ENCODE peak calls at places on chromosomes 7 and 10, in five cellular contexts. X is ACHN, L is choroid plexus epithelial cell, N is RPMI8226, U is DMS153. P is an unnamed sample.

GRCh38 chr7:79284226-79284625 is 169.2 kb downstream of the MAGI2 start:
- DNase-seq in X (no peak), L (no peak), N (no peak), U (no peak), P (no peak)

GRCh38 chr10:112280205-112280921 is 2.8 kb upstream of the TECTB start:
- DNase-seq in X (no peak), L (no peak), N (no peak), U (no peak), P (no peak)

GRCh38 chr7:26372738-26373137 is 81.1 kb downstream of the SNX10 start:
- DNase-seq in X (no peak), L (no peak), N (no peak), U (no peak), P (no peak)

GRCh38 chr10:94138391-94138790 is 144.7 kb downstream of the PLCE1 start:
- DNase-seq in X (no peak), L (peak; percentile 47), N (no peak), U (no peak), P (no peak)

GRCh38 chr7:151832656-151833055 is 44.3 kb downstream of the PRKAG2 start:
- DNase-seq in X (no peak), L (no peak), N (no peak), U (no peak), P (no peak)

GRCh38 chr10:114611617-114612016 is 46.5 kb downstream of the ABLIM1 start:
- DNase-seq in X (peak; percentile 64), L (no peak), N (no peak), U (no peak), P (no peak)

GRCh38 chr10:96370575-96371157 is 11.9 kb upstream of the OPALIN start:
- DNase-seq in X (peak; percentile 75), L (peak; percentile 60), N (peak; percentile 44), U (peak; percentile 4), P (peak; percentile 74)

GRCh38 chr10:17703706-17704105 is 48.3 kb upstream of the TMEM236 start:
- DNase-seq in X (no peak), L (no peak), N (no peak), U (no peak), P (no peak)

GRCh38 chr10:123367181-123367580 is 213.0 kb downstream of the BUB3 start:
- DNase-seq in X (no peak), L (no peak), N (no peak), U (no peak), P (no peak)

GRCh38 chr7:123748734-123749536 is at the start of gene WASL:
- DNase-seq in X (peak; percentile 96), L (peak; percentile 92), N (peak; percentile 96), U (peak; percentile 79), P (peak; percentile 96)

GRCh38 chr10:84375011-84375410 is 46.6 kb downstream of the CCSER2 start:
- DNase-seq in X (peak; percentile 65), L (peak; percentile 82), N (peak; percentile 46), U (peak; percentile 35), P (peak; percentile 63)

GRCh38 chr7:106493041-106493731 is 167.8 kb downstream of the CCDC71L start:
- DNase-seq in X (no peak), L (no peak), N (no peak), U (peak; percentile 81), P (no peak)

GRCh38 chr7:27179503-27180430 is 5.3 kb downstream of the HOXA11 start:
- DNase-seq in X (peak; percentile 93), L (peak; percentile 26), N (peak; percentile 58), U (peak; percentile 57), P (peak; percentile 84)

GRCh38 chr10:6114758-6115410 is 26.1 kb downstream of the RBM17 start:
- DNase-seq in X (peak; percentile 15), L (peak; percentile 32), N (no peak), U (no peak), P (no peak)

GRCh38 chr10:35643151-35643975 is 1.3 kb upstream of the FZD8 start:
- DNase-seq in X (peak; percentile 2), L (peak; percentile 76), N (peak; percentile 60), U (no peak), P (no peak)

GRCh38 chr10:11655839-11656238 is 44.4 kb upstream of the USP6NL start:
- DNase-seq in X (no peak), L (peak; percentile 54), N (no peak), U (no peak), P (no peak)

GRCh38 chr7:2517678-2518077 is 1.9 kb upstream of the LFNG start:
- DNase-seq in X (peak; percentile 62), L (peak; percentile 61), N (no peak), U (no peak), P (no peak)

GRCh38 chr10:90461437-90462155 is 396.2 kb downstream of the HTR7 start:
- DNase-seq in X (no peak), L (no peak), N (no peak), U (no peak), P (no peak)

GRCh38 chr10:51654918-51655317 is 44.5 kb downstream of the CSTF2T start:
- DNase-seq in X (no peak), L (no peak), N (no peak), U (no peak), P (no peak)

GRCh38 chr7:12244694-12245093 is 33.6 kb downstream of the TMEM106B start:
- DNase-seq in X (no peak), L (no peak), N (no peak), U (no peak), P (no peak)

GRCh38 chr10:87504667-87505365 is at the start of gene MINPP1:
- DNase-seq in X (peak; percentile 86), L (peak; percentile 82), N (peak; percentile 79), U (peak; percentile 59), P (peak; percentile 86)

GRCh38 chr7:55247466-55247865 is 117.7 kb upstream of the LANCL2 start:
- DNase-seq in X (no peak), L (peak; percentile 48), N (no peak), U (no peak), P (no peak)

GRCh38 chr10:59517961-59518360 is 155.6 kb upstream of the FAM13C start:
- DNase-seq in X (no peak), L (no peak), N (no peak), U (no peak), P (no peak)

GRCh38 chr10:22518167-22518724 is 172.9 kb downstream of the SPAG6 start:
- DNase-seq in X (no peak), L (no peak), N (no peak), U (no peak), P (no peak)

GRCh38 chr10:80405636-80406035 is 2.7 kb upstream of the PRXL2A start:
- DNase-seq in X (no peak), L (peak; percentile 84), N (no peak), U (no peak), P (no peak)

GRCh38 chr7:143318661-143319060 is 2.8 kb downstream of the CLCN1 start:
- DNase-seq in X (no peak), L (peak; percentile 88), N (no peak), U (no peak), P (no peak)

GRCh38 chr10:6581750-6582697 is 1.9 kb upstream of the PRKCQ start:
- DNase-seq in X (no peak), L (no peak), N (no peak), U (no peak), P (no peak)

GRCh38 chr7:100694196-100694745 is at the start of gene GIGYF1:
- DNase-seq in X (peak; percentile 80), L (peak; percentile 54), N (peak; percentile 82), U (no peak), P (peak; percentile 85)

GRCh38 chr10:61655335-61655851 is 7.3 kb upstream of the CABCOCO1 start:
- DNase-seq in X (no peak), L (no peak), N (no peak), U (no peak), P (no peak)

GRCh38 chr10:30788307-30788706 is 158.8 kb upstream of the LYZL2 start:
- DNase-seq in X (no peak), L (peak; percentile 44), N (no peak), U (no peak), P (no peak)

P was measured in Karpas-422.